ENCODE peak calls at places on chromosomes 16 and 17, in five cellular contexts. One of them, this sample, is unnamed.

GRCh38 chr16:3999479-3999868 is 116.8 kb downstream of the ADCY9 start:
- DNase-seq in non-pigmented ciliary epithelial cell: no peak
- DNase-seq in stimulated activated CD4-positive, alpha-beta T cell treated with anti-CD3 and anti-CD28 coated beads, Interleukin-1b, Interleukin-23, amount 100 ng/mL, for 1 hour: no peak
- DNase-seq in EH: peak
- DNase-seq in fibroblast of lung: peak
- DNase-seq in this sample: no peak

GRCh38 chr17:47847341-47848197 is 3.4 kb downstream of the SP6 start:
- DNase-seq in non-pigmented ciliary epithelial cell: no peak
- DNase-seq in stimulated activated CD4-positive, alpha-beta T cell treated with anti-CD3 and anti-CD28 coated beads, Interleukin-1b, Interleukin-23, amount 100 ng/mL, for 1 hour: no peak
- DNase-seq in EH: no peak
- DNase-seq in fibroblast of lung: no peak
- DNase-seq in this sample: no peak

GRCh38 chr16:58409316-58409973 is 17.2 kb downstream of the GINS3 start:
- DNase-seq in non-pigmented ciliary epithelial cell: no peak
- DNase-seq in stimulated activated CD4-positive, alpha-beta T cell treated with anti-CD3 and anti-CD28 coated beads, Interleukin-1b, Interleukin-23, amount 100 ng/mL, for 1 hour: no peak
- DNase-seq in EH: peak
- DNase-seq in fibroblast of lung: peak
- DNase-seq in this sample: no peak

GRCh38 chr17:146546-146945 is 9.2 kb downstream of the SCGB1C2 start:
- DNase-seq in non-pigmented ciliary epithelial cell: no peak
- DNase-seq in stimulated activated CD4-positive, alpha-beta T cell treated with anti-CD3 and anti-CD28 coated beads, Interleukin-1b, Interleukin-23, amount 100 ng/mL, for 1 hour: no peak
- DNase-seq in EH: no peak
- DNase-seq in fibroblast of lung: no peak
- DNase-seq in this sample: no peak

GRCh38 chr16:2208772-2209171 is 1.9 kb downstream of the BRICD5 start:
- DNase-seq in non-pigmented ciliary epithelial cell: no peak
- DNase-seq in stimulated activated CD4-positive, alpha-beta T cell treated with anti-CD3 and anti-CD28 coated beads, Interleukin-1b, Interleukin-23, amount 100 ng/mL, for 1 hour: no peak
- DNase-seq in EH: no peak
- DNase-seq in fibroblast of lung: no peak
- DNase-seq in this sample: peak

GRCh38 chr17:68771867-68772515 is 170.8 kb upstream of the FAM20A start:
- DNase-seq in non-pigmented ciliary epithelial cell: no peak
- DNase-seq in stimulated activated CD4-positive, alpha-beta T cell treated with anti-CD3 and anti-CD28 coated beads, Interleukin-1b, Interleukin-23, amount 100 ng/mL, for 1 hour: no peak
- DNase-seq in EH: peak
- DNase-seq in fibroblast of lung: peak
- DNase-seq in this sample: no peak

GRCh38 chr17:81537856-81538555 is 9.8 kb downstream of the FSCN2 start:
- DNase-seq in non-pigmented ciliary epithelial cell: no peak
- DNase-seq in stimulated activated CD4-positive, alpha-beta T cell treated with anti-CD3 and anti-CD28 coated beads, Interleukin-1b, Interleukin-23, amount 100 ng/mL, for 1 hour: no peak
- DNase-seq in EH: no peak
- DNase-seq in fibroblast of lung: no peak
- DNase-seq in this sample: no peak

GRCh38 chr17:65055280-65055707 is 1.2 kb downstream of the GNA13 start:
- DNase-seq in non-pigmented ciliary epithelial cell: no peak
- DNase-seq in stimulated activated CD4-positive, alpha-beta T cell treated with anti-CD3 and anti-CD28 coated beads, Interleukin-1b, Interleukin-23, amount 100 ng/mL, for 1 hour: no peak
- DNase-seq in EH: no peak
- DNase-seq in fibroblast of lung: peak
- DNase-seq in this sample: no peak

GRCh38 chr16:67884684-67885083 is at the start of gene NRN1L:
- DNase-seq in non-pigmented ciliary epithelial cell: peak
- DNase-seq in stimulated activated CD4-positive, alpha-beta T cell treated with anti-CD3 and anti-CD28 coated beads, Interleukin-1b, Interleukin-23, amount 100 ng/mL, for 1 hour: no peak
- DNase-seq in EH: peak
- DNase-seq in fibroblast of lung: peak
- DNase-seq in this sample: peak

GRCh38 chr17:36926226-36926625 is 11.0 kb upstream of the LHX1 start:
- DNase-seq in non-pigmented ciliary epithelial cell: no peak
- DNase-seq in stimulated activated CD4-positive, alpha-beta T cell treated with anti-CD3 and anti-CD28 coated beads, Interleukin-1b, Interleukin-23, amount 100 ng/mL, for 1 hour: no peak
- DNase-seq in EH: no peak
- DNase-seq in fibroblast of lung: no peak
- DNase-seq in this sample: no peak